ENCODE peak calls at places on chromosomes 3 and 15, in nine cellular contexts. C is cardiac muscle cell, E is BE2C, U is fibroblast of pulmonary artery, J is body of pancreas, K is astrocyte of the cerebellum, Z is GM12864, Q is transverse colon, L is MM.1S. W is an unnamed sample.
A peak's percentile ranks its signal among the peaks of the same experiment; 100 is the strongest.

GRCh38 chr15:39828374-39828931 is 45.8 kb upstream of the FSIP1 start:
- DNase-seq in U (peak; percentile 60), C (peak; percentile 77), Z (no peak), E (peak; percentile 53), Q (peak; percentile 40), L (no peak), J (peak; percentile 20), K (peak; percentile 28), W (no peak)

GRCh38 chr3:181933052-181933618 is 221.4 kb downstream of the SOX2 start:
- DNase-seq in E (no peak), K (no peak), Q (no peak), C (no peak), L (no peak), J (no peak), Z (peak; percentile 46), U (no peak), W (no peak)

GRCh38 chr3:22731901-22732300 is 471.2 kb upstream of the UBE2E2 start:
- DNase-seq in Z (no peak), C (no peak), K (no peak), E (no peak), Q (no peak), L (no peak), U (no peak), J (no peak), W (no peak)

GRCh38 chr15:41881550-41881924 is 12.3 kb downstream of the SPTBN5 start:
- DNase-seq in C (no peak), U (no peak), J (no peak), L (no peak), E (no peak), Q (no peak), Z (no peak), K (no peak), W (no peak)

GRCh38 chr3:18190646-18191045 is 234.5 kb downstream of the SATB1 start:
- DNase-seq in J (no peak), U (no peak), Q (no peak), C (no peak), K (peak; percentile 49), Z (no peak), L (no peak), E (no peak), W (no peak)

GRCh38 chr15:63528138-63528659 is 23.8 kb downstream of the USP3 start:
- DNase-seq in C (no peak), Q (no peak), L (no peak), U (no peak), J (no peak), E (no peak), K (no peak), Z (no peak), W (no peak)

GRCh38 chr3:134463676-134464611 is 21.8 kb downstream of the ANAPC13 start:
- DNase-seq in J (peak; percentile 43), Z (no peak), L (no peak), C (no peak), U (peak; percentile 96), K (peak; percentile 99), Q (peak; percentile 58), E (no peak), W (peak; percentile 99)

GRCh38 chr3:128127236-128127635 is 3.6 kb upstream of the RUVBL1 start:
- DNase-seq in J (no peak), E (no peak), K (no peak), L (no peak), Z (no peak), C (no peak), U (no peak), Q (no peak), W (no peak)

GRCh38 chr15:48402778-48403177 is 71.5 kb downstream of the DUT start:
- DNase-seq in E (no peak), K (no peak), U (peak; percentile 63), Z (peak; percentile 18), Q (no peak), J (no peak), C (no peak), L (no peak), W (no peak)

GRCh38 chr3:143132246-143132980 is 12.8 kb downstream of the CHST2 start:
- DNase-seq in K (no peak), Q (no peak), J (no peak), L (no peak), U (no peak), E (no peak), Z (no peak), C (no peak), W (no peak)

GRCh38 chr15:89501646-89502045 is 5.3 kb upstream of the RHCG start:
- DNase-seq in J (no peak), U (no peak), K (no peak), Z (no peak), E (no peak), L (no peak), C (no peak), Q (no peak), W (no peak)

GRCh38 chr3:127678315-127678599 is 5.5 kb downstream of the ABTB1 start:
- DNase-seq in E (no peak), Q (no peak), C (no peak), Z (no peak), L (no peak), J (no peak), K (no peak), U (no peak), W (no peak)

GRCh38 chr3:178671261-178672191 is 135.3 kb downstream of the KCNMB2 start:
- DNase-seq in K (peak; percentile 46), Q (no peak), J (no peak), E (no peak), C (peak; percentile 13), L (no peak), Z (no peak), U (peak; percentile 77), W (no peak)

GRCh38 chr15:88904808-88905327 is 8.3 kb downstream of the MFGE8 start:
- DNase-seq in Q (peak; percentile 87), E (peak; percentile 83), Z (peak; percentile 38), L (peak; percentile 86), J (peak; percentile 81), U (peak; percentile 81), C (peak; percentile 84), K (peak; percentile 43), W (no peak)

DNA sequence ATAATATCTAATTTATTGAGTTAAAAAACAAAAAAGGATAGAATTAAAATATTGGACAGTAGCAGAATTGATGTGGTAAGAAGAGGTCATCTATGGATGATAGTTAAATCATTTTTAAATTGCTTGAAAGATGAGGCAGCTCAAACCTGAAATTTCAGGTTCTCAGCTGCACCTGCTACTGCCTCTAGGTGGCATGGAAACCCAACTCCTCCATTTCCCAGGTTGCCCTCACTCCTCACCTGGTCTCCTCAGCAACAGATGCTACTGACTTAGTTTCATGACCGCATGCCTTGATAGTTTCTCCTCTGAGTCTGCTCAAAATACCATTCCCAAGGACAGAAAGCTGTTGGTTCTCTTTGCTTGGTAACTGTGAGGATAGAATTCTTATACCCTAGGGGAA is 148.1 kb downstream of the ABHD5 start:
- DNase-seq in J (no peak), U (no peak), E (no peak), K (no peak), C (no peak), L (peak; percentile 24), Z (no peak), Q (no peak), W (no peak)
- TF ChIP-seq CTCF in J (no peak), U (no peak), E (no peak), K (peak; percentile 8), C (no peak), L (peak; percentile 42), Z (peak; percentile 38), Q (no peak), W (no peak)

GRCh38 chr3:27368831-27369607 is at the start of gene NEK10:
- DNase-seq in U (peak; percentile 93), K (peak; percentile 71), L (peak; percentile 93), Q (peak; percentile 93), J (peak; percentile 94), E (peak; percentile 88), C (peak; percentile 96), Z (peak; percentile 62), W (peak; percentile 20)
- TF ChIP-seq CTCF in U (no peak), K (no peak), L (no peak), Q (no peak), J (no peak), E (no peak), C (no peak), Z (no peak), W (no peak)

GRCh38 chr15:62068071-62068786 is 1.5 kb downstream of the C2CD4A start:
- DNase-seq in L (peak; percentile 50), K (no peak), U (peak; percentile 53), J (peak; percentile 59), E (peak; percentile 72), Q (peak; percentile 51), C (peak; percentile 44), Z (no peak), W (no peak)
- TF ChIP-seq CTCF in L (peak; percentile 21), K (peak; percentile 6), U (peak; percentile 1), J (no peak), E (peak; percentile 32), Q (peak; percentile 13), C (peak; percentile 12), Z (no peak), W (no peak)

GRCh38 chr3:72423643-72424042 is 424.6 kb downstream of the SHQ1 start:
- DNase-seq in L (no peak), K (no peak), U (no peak), C (no peak), Z (no peak), E (peak; percentile 16), Q (no peak), J (no peak), W (no peak)

GRCh38 chr3:72421786-72422185 is 426.5 kb downstream of the SHQ1 start:
- DNase-seq in Q (no peak), C (no peak), L (no peak), K (no peak), J (no peak), U (no peak), Z (no peak), E (no peak), W (no peak)

GRCh38 chr3:72418149-72418686 is 430.0 kb downstream of the SHQ1 start:
- DNase-seq in Q (no peak), U (no peak), L (no peak), E (no peak), C (no peak), Z (no peak), J (no peak), K (no peak), W (no peak)

GRCh38 chr3:72414481-72415016 is 433.7 kb downstream of the SHQ1 start:
- DNase-seq in L (no peak), E (no peak), K (no peak), U (no peak), C (no peak), Z (no peak), Q (no peak), J (no peak), W (no peak)

GRCh38 chr3:72418856-72419255 is 429.4 kb downstream of the SHQ1 start:
- DNase-seq in U (no peak), J (no peak), L (no peak), Q (no peak), C (no peak), K (no peak), Z (no peak), E (no peak), W (no peak)
- TF ChIP-seq CTCF in U (no peak), J (no peak), L (no peak), Q (no peak), C (no peak), K (no peak), Z (no peak), E (peak; percentile 34), W (no peak)

DNA sequence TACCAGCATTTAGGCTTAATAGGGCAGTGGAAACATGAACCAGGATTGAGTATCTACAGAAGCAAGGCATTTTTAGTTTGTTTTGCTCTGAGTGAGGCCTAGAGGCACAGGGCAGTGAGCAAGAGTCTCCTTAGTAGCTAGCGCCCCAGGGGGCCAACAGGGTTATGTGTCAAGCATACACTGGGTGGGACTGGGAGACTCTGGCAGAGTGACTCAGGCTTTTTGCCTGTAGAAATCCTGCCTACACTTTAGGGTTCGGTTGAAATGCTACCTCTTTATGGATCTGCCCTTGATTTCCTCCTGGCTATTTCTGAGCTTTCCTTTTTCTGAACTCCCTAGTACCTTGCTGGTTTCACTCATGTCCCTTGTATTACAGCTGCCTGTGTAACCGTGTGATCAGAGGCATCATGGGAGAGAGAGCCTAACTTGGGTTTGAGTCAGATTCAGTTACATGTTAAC is 72.2 kb downstream of the TOP2B start:
- DNase-seq in L (no peak), J (no peak), K (no peak), U (peak; percentile 77), Z (no peak), E (no peak), C (peak; percentile 70), Q (no peak), W (peak; percentile 37)
- TF ChIP-seq CTCF in L (no peak), J (no peak), K (no peak), U (peak; percentile 43), Z (peak; percentile 3), E (peak; percentile 14), C (peak; percentile 56), Q (no peak), W (peak; percentile 27)